ENCODE peak calls at places on chromosome 12, in nine cellular contexts. X is progenitor cell of endocrine pancreas, M is Panc1, D is AG10803, A is AG04450, K is GM10248, V is colonic mucosa, N is omental fat pad, L is psoas muscle. U is an unnamed sample.
A peak's percentile ranks its signal among the peaks of the same experiment; 100 is the strongest.

GRCh38 chr12:117045175-117045997 is 53.8 kb downstream of the TESC start:
- DNase-seq in X (no peak), M (no peak), D (no peak), A (no peak), K (no peak), V (no peak), N (no peak), L (no peak), U (no peak)

GRCh38 chr12:114679452-114679875 is 4.5 kb downstream of the TBX3 start:
- DNase-seq in X (no peak), M (no peak), D (no peak), A (no peak), K (no peak), V (no peak), N (no peak), L (no peak), U (no peak)

GRCh38 chr12:85968606-85969005 is 94.5 kb downstream of the NTS start:
- DNase-seq in X (no peak), M (no peak), D (no peak), A (no peak), K (no peak), V (no peak), N (no peak), L (no peak), U (no peak)

GRCh38 chr12:113453330-113453729 is 18.3 kb downstream of the LHX5 start:
- DNase-seq in X (no peak), M (no peak), D (no peak), A (no peak), K (no peak), V (no peak), N (no peak), L (no peak), U (no peak)

GRCh38 chr12:88600272-88600671 is 20.0 kb upstream of the KITLG start:
- DNase-seq in X (no peak), M (no peak), D (peak; percentile 84), A (peak; percentile 57), K (no peak), V (no peak), N (no peak), L (no peak), U (no peak)

GRCh38 chr12:32893458-32893857 is 3.1 kb downstream of the PKP2 start:
- DNase-seq in X (no peak), M (no peak), D (no peak), A (no peak), K (no peak), V (no peak), N (no peak), L (no peak), U (no peak)

GRCh38 chr12:42094277-42094676 is 50.4 kb downstream of the GXYLT1 start:
- DNase-seq in X (no peak), M (no peak), D (peak; percentile 28), A (peak; percentile 21), K (no peak), V (no peak), N (no peak), L (no peak), U (no peak)

GRCh38 chr12:13173012-13173441 is 23.5 kb upstream of the EMP1 start:
- DNase-seq in X (no peak), M (no peak), D (peak; percentile 95), A (peak; percentile 53), K (no peak), V (peak; percentile 16), N (no peak), L (peak; percentile 29), U (no peak)

GRCh38 chr12:79690606-79691298 is at the start of gene PAWR:
- DNase-seq in X (peak; percentile 85), M (no peak), D (peak; percentile 63), A (no peak), K (peak; percentile 88), V (peak; percentile 88), N (peak; percentile 44), L (peak; percentile 21), U (peak; percentile 92)

GRCh38 chr12:622420-622819 is 40.8 kb downstream of the NINJ2 start:
- DNase-seq in X (no peak), M (no peak), D (no peak), A (no peak), K (peak; percentile 51), V (no peak), N (no peak), L (no peak), U (no peak)

GRCh38 chr12:131349397-131350127 is 361.3 kb upstream of the SFSWAP start:
- DNase-seq in X (no peak), M (no peak), D (no peak), A (no peak), K (no peak), V (no peak), N (no peak), L (no peak), U (no peak)

GRCh38 chr12:6363330-6364036 is 11.9 kb downstream of the SCNN1A start:
- DNase-seq in X (peak; percentile 73), M (no peak), D (peak; percentile 59), A (no peak), K (peak; percentile 80), V (peak; percentile 88), N (no peak), L (peak; percentile 83), U (peak; percentile 83)

GRCh38 chr12:53180931-53181645 is 363 bp upstream of the CSAD start:
- DNase-seq in X (peak; percentile 77), M (no peak), D (peak; percentile 64), A (no peak), K (peak; percentile 90), V (peak; percentile 72), N (no peak), L (peak; percentile 79), U (peak; percentile 79)

GRCh38 chr12:2270846-2271245 is 218.1 kb downstream of the CACNA1C start:
- DNase-seq in X (no peak), M (no peak), D (no peak), A (no peak), K (no peak), V (no peak), N (no peak), L (no peak), U (no peak)

GRCh38 chr12:52036587-52037171 is 14.6 kb upstream of the NR4A1 start:
- DNase-seq in X (peak; percentile 64), M (no peak), D (peak; percentile 78), A (no peak), K (peak; percentile 77), V (peak; percentile 90), N (peak; percentile 66), L (peak; percentile 90), U (peak; percentile 84)

GRCh38 chr12:52033506-52034258 is 17.6 kb upstream of the NR4A1 start:
- DNase-seq in X (no peak), M (no peak), D (no peak), A (no peak), K (no peak), V (peak; percentile 32), N (no peak), L (no peak), U (no peak)

GRCh38 chr12:52035926-52036325 is 15.3 kb upstream of the NR4A1 start:
- DNase-seq in X (no peak), M (no peak), D (no peak), A (no peak), K (no peak), V (peak; percentile 26), N (no peak), L (no peak), U (no peak)

GRCh38 chr12:52038447-52038846 is 12.8 kb upstream of the NR4A1 start:
- DNase-seq in X (no peak), M (no peak), D (no peak), A (no peak), K (no peak), V (no peak), N (no peak), L (no peak), U (no peak)

GRCh38 chr12:52037248-52037861 is 13.9 kb upstream of the NR4A1 start:
- DNase-seq in X (peak; percentile 52), M (no peak), D (peak; percentile 67), A (no peak), K (no peak), V (no peak), N (no peak), L (peak; percentile 82), U (peak; percentile 58)
- TF ChIP-seq CTCF in X (peak; percentile 34), M (no peak), D (peak; percentile 14), A (peak; percentile 28), K (no peak), V (no peak), N (no peak), L (no peak), U (no peak)

GRCh38 chr12:83954939-83955601 is 957.5 kb downstream of the SLC6A15 start:
- DNase-seq in X (no peak), M (no peak), D (no peak), A (no peak), K (no peak), V (no peak), N (no peak), L (no peak), U (no peak)
- TF ChIP-seq CTCF in X (no peak), M (no peak), D (no peak), A (no peak), K (peak; percentile 22), V (no peak), N (no peak), L (no peak), U (no peak)

DNA sequence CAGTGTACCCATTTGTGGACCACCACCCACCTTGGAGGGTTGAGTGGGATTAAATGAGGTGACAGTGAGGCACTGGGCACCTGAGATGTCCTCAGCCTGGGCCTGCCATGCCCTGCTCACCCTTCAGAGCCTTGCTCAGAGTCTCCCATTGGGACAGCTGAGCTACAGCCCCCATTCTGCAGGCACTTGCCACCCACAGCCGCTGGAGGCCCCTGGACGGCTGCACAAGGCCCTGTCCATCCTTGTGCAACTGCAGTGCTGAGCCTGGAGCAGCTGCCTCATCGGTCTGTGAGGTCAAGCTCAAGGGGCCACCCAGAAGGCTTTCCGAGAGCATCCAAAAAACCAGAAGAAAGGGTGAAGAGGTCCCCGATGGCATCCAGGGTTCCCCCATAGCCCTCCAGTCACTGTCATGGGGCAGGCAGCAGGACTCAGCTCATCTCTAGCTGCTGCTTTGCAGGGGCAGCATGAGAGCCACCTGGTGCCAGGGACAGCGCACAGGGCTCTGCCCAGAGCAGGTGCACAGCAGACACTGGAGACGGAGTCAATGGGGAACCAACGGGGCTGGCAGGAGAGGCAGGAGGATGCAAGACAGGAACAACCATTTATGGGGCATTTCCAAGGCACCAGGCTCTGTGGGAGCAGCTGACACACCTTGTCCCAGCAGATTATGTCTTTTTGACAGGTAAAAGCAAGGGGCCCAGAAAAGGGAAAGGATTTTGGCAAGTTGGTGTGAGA is 84.6 kb downstream of the ARL6IP4 start:
- DNase-seq in X (no peak), M (no peak), D (no peak), A (no peak), K (no peak), V (no peak), N (no peak), L (no peak), U (no peak)
- TF ChIP-seq CTCF in X (no peak), M (no peak), D (no peak), A (no peak), K (no peak), V (no peak), N (no peak), L (no peak), U (no peak)

DNA sequence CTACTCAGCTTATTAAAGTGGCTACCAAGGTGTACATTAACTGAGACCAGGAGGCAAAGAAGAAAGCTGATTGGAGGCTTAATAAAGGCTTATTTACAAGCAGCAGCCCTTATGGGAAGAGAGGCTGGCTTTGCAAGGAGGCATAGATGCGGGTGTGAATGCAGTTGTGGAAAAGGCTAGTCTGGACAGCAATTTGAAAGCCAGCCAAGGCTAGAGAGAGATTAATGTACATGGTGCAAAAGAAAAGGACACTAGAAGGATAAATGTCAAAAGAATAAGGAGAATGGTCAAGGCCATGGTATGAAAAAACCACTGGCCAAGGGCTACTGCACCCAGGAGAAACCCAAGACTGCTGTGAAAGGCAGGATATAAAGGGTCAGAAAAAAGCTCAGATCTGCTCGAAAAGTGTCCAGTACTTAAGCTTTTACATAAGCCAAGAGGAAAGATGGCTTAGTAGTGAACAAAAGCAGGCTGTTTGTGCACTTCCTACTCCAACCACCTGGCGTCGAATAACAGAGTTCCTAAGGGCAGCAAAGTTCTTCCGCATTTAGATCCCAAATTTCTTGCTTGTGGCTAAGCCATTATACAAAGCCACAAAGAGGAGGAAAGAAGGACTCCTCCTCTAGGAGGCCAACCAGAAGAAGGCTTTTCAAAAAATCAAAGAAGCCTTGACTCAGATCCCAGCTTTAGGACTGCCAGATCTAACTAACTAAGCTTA is 24.0 kb downstream of the KLRK1 start:
- DNase-seq in X (no peak), M (no peak), D (peak; percentile 34), A (no peak), K (no peak), V (no peak), N (no peak), L (no peak), U (no peak)
- TF ChIP-seq CTCF in X (peak; percentile 47), M (peak; percentile 50), D (peak; percentile 42), A (peak; percentile 24), K (no peak), V (peak; percentile 17), N (no peak), L (peak; percentile 13), U (peak; percentile 17)